ENCODE peak calls at places on chromosomes 4 and X, in nine cellular contexts. R is stimulated activated CD4-positive, alpha-beta T cell treated with anti-CD3 and anti-CD28 coated beads, Interleukin-4, amount 100 ng/mL, for 48 hours; F is EH; I is gastrocnemius medialis; V is mesenteric fat pad; B is GM18507; S is WTC11; C is COLO829; Z is AG04450. T is an unnamed sample.

GRCh38 chr4:4762909-4763814 is 96.3 kb upstream of the MSX1 start:
- DNase-seq in S (peak; percentile 38), F (peak; percentile 87), C (no peak), B (peak; percentile 48), R (no peak), Z (peak; percentile 24), V (no peak), I (no peak), T (peak; percentile 65)

GRCh38 chr4:156138781-156139280 is 185.2 kb upstream of the CTSO start:
- DNase-seq in R (no peak), F (no peak), V (no peak), C (no peak), Z (no peak), I (no peak), B (no peak), S (no peak), T (no peak)

GRCh38 chr4:185145572-185145971 is 2.5 kb downstream of the SLC25A4 start:
- DNase-seq in F (no peak), Z (no peak), V (no peak), I (peak; percentile 26), R (no peak), S (no peak), C (no peak), B (no peak), T (no peak)

GRCh38 chr4:113759696-113760093 is 1.8 kb downstream of the CAMK2D start:
- DNase-seq in B (no peak), C (no peak), I (no peak), S (no peak), V (no peak), F (peak; percentile 37), Z (no peak), R (no peak), T (no peak)

GRCh38 chrX:54181196-54181953 is 1.7 kb downstream of the FAM120C start:
- DNase-seq in F (peak; percentile 18), B (no peak), V (no peak), S (no peak), C (no peak), R (no peak), I (no peak), Z (no peak), T (no peak)

GRCh38 chrX:17544831-17545230 is 169.8 kb downstream of the NHS start:
- DNase-seq in V (no peak), I (no peak), R (no peak), C (no peak), B (no peak), F (no peak), S (no peak), Z (no peak), T (no peak)

GRCh38 chr4:8603931-8604330 is 11.4 kb downstream of the CPZ start:
- DNase-seq in I (no peak), V (no peak), F (no peak), C (no peak), R (no peak), B (no peak), Z (no peak), S (no peak), T (no peak)

GRCh38 chr4:51831133-51831532 is 11.8 kb upstream of the DCUN1D4 start:
- DNase-seq in F (peak; percentile 65), V (no peak), C (peak; percentile 62), B (no peak), S (peak; percentile 67), Z (no peak), R (peak; percentile 36), I (peak; percentile 34), T (peak; percentile 63)

GRCh38 chr4:141541851-141542250 is 94.5 kb upstream of the IL15 start:
- DNase-seq in B (no peak), C (no peak), F (peak; percentile 54), I (no peak), R (no peak), Z (no peak), S (no peak), V (no peak), T (no peak)

GRCh38 chr4:1532549-1533395 is 126.5 kb upstream of the NKX1-1 start:
- DNase-seq in V (no peak), B (no peak), Z (no peak), C (no peak), I (no peak), F (no peak), S (no peak), R (no peak), T (no peak)

GRCh38 chr4:143344774-143345173 is 8.1 kb downstream of the GAB1 start:
- DNase-seq in C (no peak), B (no peak), R (no peak), V (no peak), F (no peak), S (no peak), Z (no peak), I (no peak), T (no peak)

GRCh38 chrX:110188701-110189558 is 129.0 kb downstream of the AMMECR1 start:
- DNase-seq in I (no peak), S (no peak), V (no peak), B (no peak), Z (no peak), R (no peak), F (no peak), C (no peak), T (no peak)

GRCh38 chr4:132180020-132180427 is 969.1 kb upstream of the PCDH10 start:
- DNase-seq in I (no peak), C (no peak), V (no peak), Z (peak; percentile 26), B (no peak), F (peak; percentile 72), S (no peak), R (no peak), T (no peak)

GRCh38 chr4:128320656-128321055 is 33.0 kb upstream of the PGRMC2 start:
- DNase-seq in S (no peak), R (no peak), B (no peak), I (no peak), Z (no peak), V (no peak), F (peak; percentile 55), C (no peak), T (no peak)

GRCh38 chrX:134732676-134733075 is 74.4 kb upstream of the PLAC1 start:
- DNase-seq in B (no peak), Z (no peak), V (no peak), R (no peak), I (no peak), F (no peak), S (no peak), C (peak; percentile 14), T (no peak)

GRCh38 chr4:38119663-38120374 is 159.6 kb downstream of the PTTG2 start:
- DNase-seq in F (peak; percentile 92), R (no peak), V (no peak), Z (peak; percentile 52), S (no peak), C (peak; percentile 54), B (no peak), I (no peak), T (peak; percentile 80)

GRCh38 chr4:85928775-85929585 is 430.9 kb downstream of the MAPK10 start:
- DNase-seq in Z (no peak), R (no peak), F (peak; percentile 82), V (no peak), B (no peak), C (no peak), S (no peak), I (no peak), T (peak; percentile 32)

GRCh38 chr4:123398803-123399637 is 2.4 kb downstream of the SPRY1 start:
- DNase-seq in F (peak; percentile 52), R (no peak), V (no peak), C (peak; percentile 60), S (peak; percentile 45), Z (no peak), B (no peak), I (peak; percentile 40), T (peak; percentile 55)

GRCh38 chrX:103562801-103563200 is 22.5 kb upstream of the TCEAL4 start:
- DNase-seq in I (no peak), C (no peak), S (no peak), Z (no peak), B (no peak), F (peak; percentile 31), V (no peak), R (no peak), T (no peak)

GRCh38 chr4:34091451-34091850 is 2152.9 kb downstream of the ARAP2 start:
- DNase-seq in Z (no peak), V (no peak), R (no peak), F (peak; percentile 1), I (no peak), C (no peak), B (no peak), S (no peak), T (no peak)

GRCh38 chr4:107757860-107758476 is 37.9 kb upstream of the PAPSS1 start:
- DNase-seq in Z (peak; percentile 6), R (no peak), C (peak; percentile 48), I (no peak), S (no peak), V (no peak), F (peak; percentile 43), B (no peak), T (peak; percentile 45)

GRCh38 chr4:157664726-157665125 is 444.2 kb downstream of the GRIA2 start:
- DNase-seq in B (no peak), R (no peak), Z (no peak), I (no peak), V (no peak), C (no peak), F (peak; percentile 73), S (no peak), T (peak; percentile 59)

GRCh38 chr4:84878541-84878940 is 87.9 kb downstream of the WDFY3 start:
- DNase-seq in I (no peak), V (no peak), S (no peak), B (no peak), R (no peak), F (peak; percentile 34), C (no peak), Z (no peak), T (no peak)

GRCh38 chr4:39502034-39502658 is 25.1 kb downstream of the UGDH start:
- DNase-seq in I (no peak), V (no peak), R (no peak), B (no peak), C (no peak), Z (peak; percentile 11), F (peak; percentile 91), S (no peak), T (peak; percentile 78)

GRCh38 chr4:136009258-136009832 is 1522.9 kb downstream of the PCDH18 start:
- DNase-seq in B (no peak), F (no peak), S (no peak), V (no peak), Z (no peak), C (no peak), I (no peak), R (no peak), T (no peak)

GRCh38 chrX:12060489-12061260 is 77.6 kb upstream of the FRMPD4 start:
- DNase-seq in Z (no peak), F (no peak), B (no peak), V (no peak), C (no peak), S (no peak), I (no peak), R (no peak), T (no peak)

GRCh38 chrX:50204364-50204899 is at the start of gene CCNB3:
- DNase-seq in V (no peak), F (peak; percentile 76), S (peak; percentile 54), I (peak; percentile 24), R (peak; percentile 58), B (peak; percentile 26), C (peak; percentile 48), Z (peak; percentile 10), T (peak; percentile 72)

GRCh38 chr4:8858188-8858924 is 13.3 kb downstream of the HMX1 start:
- DNase-seq in R (no peak), Z (no peak), B (no peak), F (no peak), V (no peak), I (no peak), C (no peak), S (peak; percentile 46), T (no peak)

GRCh38 chrX:102067966-102068723 is 57.3 kb upstream of the TCEAL2 start:
- DNase-seq in S (no peak), B (no peak), I (no peak), V (no peak), Z (no peak), R (no peak), C (no peak), F (peak; percentile 29), T (peak; percentile 20)

GRCh38 chrX:33078273-33078672 is 133.1 kb downstream of the DMD start:
- DNase-seq in F (no peak), V (no peak), B (no peak), R (no peak), I (no peak), Z (no peak), C (no peak), S (no peak), T (no peak)

GRCh38 chr4:184907810-184908209 is 82.0 kb upstream of the ACSL1 start:
- DNase-seq in C (no peak), R (no peak), F (no peak), B (no peak), I (no peak), V (no peak), Z (no peak), S (no peak), T (no peak)